ENCODE peak calls at places on chromosome 4, in nine cellular contexts. Q is substantia nigra, C is heart left ventricle, Z is aorta, Y is choroid plexus epithelial cell, U is AG09309, G is sigmoid colon, H is ecto neural progenitor cell, F is ELR. S is an unnamed sample.

GRCh38 chr4:183348706-183349659 is 26.8 kb upstream of the CLDN24 start:
- DNase-seq in C (no peak), G (no peak), U (peak), F (peak), Y (peak), H (no peak), Q (no peak), Z (no peak), S (no peak)

GRCh38 chr4:60562353-60562752 is 637.8 kb upstream of the ADGRL3 start:
- DNase-seq in G (no peak), U (no peak), Z (no peak), Q (no peak), F (no peak), Y (no peak), C (no peak), H (no peak), S (no peak)

GRCh38 chr4:141957416-141957815 is 321.0 kb downstream of the IL15 start:
- DNase-seq in U (peak), H (no peak), Q (no peak), F (no peak), C (no peak), Y (no peak), Z (no peak), G (no peak), S (no peak)

GRCh38 chr4:20422398-20422797 is 170.7 kb downstream of the SLIT2 start:
- DNase-seq in C (no peak), H (peak), U (no peak), Y (peak), Q (peak), G (peak), Z (no peak), F (peak), S (no peak)

GRCh38 chr4:164799410-164799809 is 45.5 kb downstream of the SMIM31 start:
- DNase-seq in Q (no peak), G (no peak), F (no peak), Y (no peak), U (no peak), H (no peak), Z (no peak), C (no peak), S (no peak)

GRCh38 chr4:38069271-38069760 is 109.1 kb downstream of the PTTG2 start:
- DNase-seq in Q (no peak), C (no peak), Z (no peak), Y (peak), G (no peak), U (no peak), F (peak), H (no peak), S (no peak)

GRCh38 chr4:38189445-38189844 is 229.2 kb downstream of the PTTG2 start:
- DNase-seq in Q (no peak), H (no peak), Y (peak), G (no peak), U (peak), Z (peak), F (peak), C (no peak), S (no peak)

GRCh38 chr4:24470681-24471622 is 113.4 kb downstream of the DHX15 start:
- DNase-seq in Z (peak), C (peak), Y (peak), Q (no peak), G (peak), F (peak), U (no peak), H (peak), S (no peak)

GRCh38 chr4:140250989-140251552 is 97.1 kb upstream of the MAML3 start:
- DNase-seq in Q (no peak), F (no peak), Y (no peak), Z (no peak), U (no peak), H (no peak), G (no peak), C (no peak), S (no peak)

GRCh38 chr4:4631150-4631549 is 89.3 kb upstream of the STX18 start:
- DNase-seq in G (no peak), Y (no peak), F (no peak), Q (no peak), H (no peak), U (no peak), C (no peak), Z (no peak), S (peak)

S was measured in GM19239.